ENCODE peak calls at places on chromosomes 4 and X, in four cellular contexts. One of them, this sample, is unnamed.

GRCh38 chr4:125315571-125316390 is 1.0 kb downstream of the FAT4 start:
- DNase-seq in HepG2: peak; percentile 18
- DNase-seq in GM12878: no peak
- DNase-seq in K562: no peak
- DNase-seq in this sample: peak; percentile 63

GRCh38 chrX:8653956-8654355 is 78.0 kb downstream of the ANOS1 start:
- DNase-seq in GM12878: no peak
- DNase-seq in HepG2: no peak
- DNase-seq in K562: no peak
- DNase-seq in this sample: no peak

GRCh38 chrX:134174273-134174660 is 62.7 kb upstream of the CCDC160 start:
- DNase-seq in GM12878: no peak
- DNase-seq in K562: no peak
- DNase-seq in HepG2: no peak
- DNase-seq in this sample: no peak

GRCh38 chr4:118807659-118808058 is 28.3 kb downstream of the SEC24D start:
- DNase-seq in GM12878: no peak
- DNase-seq in HepG2: no peak
- DNase-seq in K562: no peak
- DNase-seq in this sample: no peak

GRCh38 chrX:150152036-150152435 is 211.1 kb upstream of the MAMLD1 start:
- DNase-seq in GM12878: no peak
- DNase-seq in K562: no peak
- DNase-seq in HepG2: no peak
- DNase-seq in this sample: no peak

GRCh38 chr4:106978046-106978774 is 57.9 kb downstream of the DKK2 start:
- DNase-seq in K562: no peak
- DNase-seq in HepG2: no peak
- DNase-seq in GM12878: no peak
- DNase-seq in this sample: no peak

GRCh38 chr4:76738081-76738931 is 159.6 kb downstream of the SOWAHB start:
- DNase-seq in HepG2: no peak
- DNase-seq in K562: no peak
- DNase-seq in GM12878: peak; percentile 30
- DNase-seq in this sample: no peak

GRCh38 chrX:69457756-69458155 is 46.4 kb upstream of the NALF2 start:
- DNase-seq in HepG2: no peak
- DNase-seq in K562: no peak
- DNase-seq in GM12878: no peak
- DNase-seq in this sample: no peak

GRCh38 chr4:108157655-108158054 is 11.1 kb downstream of the LEF1 start:
- DNase-seq in K562: no peak
- DNase-seq in GM12878: no peak
- DNase-seq in HepG2: no peak
- DNase-seq in this sample: no peak

GRCh38 chr4:105189855-105190650 is 43.4 kb downstream of the TET2 start:
- DNase-seq in GM12878: no peak
- DNase-seq in K562: no peak
- DNase-seq in HepG2: no peak
- DNase-seq in this sample: no peak

GRCh38 chr4:74178798-74179197 is 20.9 kb downstream of the MTHFD2L start:
- DNase-seq in HepG2: no peak
- DNase-seq in GM12878: no peak
- DNase-seq in K562: no peak
- DNase-seq in this sample: no peak

GRCh38 chr4:140244328-140244727 is 90.3 kb upstream of the MAML3 start:
- DNase-seq in K562: no peak
- DNase-seq in GM12878: no peak
- DNase-seq in HepG2: no peak
- DNase-seq in this sample: no peak

GRCh38 chrX:13684361-13684760 is 4.6 kb upstream of the RAB9A start:
- DNase-seq in K562: no peak
- DNase-seq in GM12878: no peak
- DNase-seq in HepG2: no peak
- DNase-seq in this sample: no peak

GRCh38 chr4:8316911-8317351 is 47.4 kb downstream of the HTRA3 start:
- DNase-seq in K562: no peak
- DNase-seq in HepG2: no peak
- DNase-seq in GM12878: no peak
- DNase-seq in this sample: no peak

GRCh38 chrX:136768469-136769084 is 12.2 kb downstream of the ARHGEF6 start:
- DNase-seq in GM12878: no peak
- DNase-seq in K562: peak; percentile 54
- DNase-seq in HepG2: no peak
- DNase-seq in this sample: peak; percentile 58

GRCh38 chrX:20231598-20231997 is 35.1 kb downstream of the RPS6KA3 start:
- DNase-seq in K562: no peak
- DNase-seq in GM12878: no peak
- DNase-seq in HepG2: no peak
- DNase-seq in this sample: no peak

GRCh38 chr4:11710484-11710883 is 281.8 kb upstream of the HS3ST1 start:
- DNase-seq in HepG2: no peak
- DNase-seq in GM12878: no peak
- DNase-seq in K562: no peak
- DNase-seq in this sample: no peak

GRCh38 chr4:33518852-33519251 is 2725.5 kb downstream of the ARAP2 start:
- DNase-seq in HepG2: no peak
- DNase-seq in GM12878: no peak
- DNase-seq in K562: no peak
- DNase-seq in this sample: no peak

DNA sequence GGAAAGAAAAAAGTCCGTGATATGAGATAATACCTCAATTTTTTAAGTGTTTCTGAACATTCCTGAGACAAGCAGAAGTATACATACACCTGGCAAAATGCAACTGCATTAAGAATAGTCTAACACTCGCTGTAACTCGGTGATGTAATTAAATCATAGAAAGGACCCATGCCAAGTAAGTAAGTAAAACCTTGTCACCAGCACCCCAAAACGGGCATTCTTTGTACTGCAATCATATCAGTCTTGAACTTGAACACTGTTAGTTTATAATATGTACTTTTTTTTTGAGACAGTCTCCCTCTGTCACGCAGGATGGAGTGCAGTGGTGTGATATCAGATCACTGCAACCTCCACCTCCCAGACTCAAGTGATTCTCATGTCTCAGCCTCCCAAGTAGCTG is 47.4 kb downstream of the SMIM14 start:
- DNase-seq in HepG2: peak; percentile 28
- DNase-seq in K562: no peak
- DNase-seq in GM12878: no peak
- DNase-seq in this sample: no peak
- TF ChIP-seq SP1 in HepG2: no peak
- TF ChIP-seq SP1 in K562: no peak
- TF ChIP-seq SP1 in GM12878: no peak
- TF ChIP-seq SP1 in this sample: no peak

DNA sequence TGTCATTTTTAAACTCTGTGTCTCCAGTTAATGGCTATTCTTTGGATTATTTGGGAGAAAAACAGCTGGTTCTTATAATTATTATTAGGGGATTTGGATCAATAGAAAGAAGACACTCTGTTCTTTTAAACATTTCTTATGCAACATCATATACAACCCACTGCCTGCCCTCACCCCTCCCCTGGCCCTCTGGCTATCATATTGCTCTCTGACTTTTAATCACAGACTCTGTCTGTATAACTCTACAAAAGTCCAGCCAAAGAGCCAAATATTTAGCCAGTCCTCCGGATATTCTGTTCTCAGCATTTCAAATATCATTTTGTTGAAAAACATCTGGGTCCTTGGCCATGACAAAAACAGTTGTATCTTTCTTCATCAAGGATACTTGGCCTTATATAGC is 19.0 kb upstream of the PACRGL start:
- DNase-seq in K562: no peak
- DNase-seq in GM12878: no peak
- DNase-seq in HepG2: no peak
- DNase-seq in this sample: no peak
- TF ChIP-seq BHLHE40 in K562: no peak
- TF ChIP-seq BHLHE40 in GM12878: no peak
- TF ChIP-seq BHLHE40 in HepG2: no peak
- TF ChIP-seq BHLHE40 in this sample: no peak

GRCh38 chrX:46698691-46699090 is 60.2 kb downstream of the SLC9A7 start:
- DNase-seq in K562: no peak
- DNase-seq in GM12878: no peak
- DNase-seq in HepG2: no peak
- DNase-seq in this sample: no peak
- TF ChIP-seq SP1 in K562: no peak
- TF ChIP-seq SP1 in GM12878: no peak
- TF ChIP-seq SP1 in HepG2: no peak
- TF ChIP-seq SP1 in this sample: no peak

DNA sequence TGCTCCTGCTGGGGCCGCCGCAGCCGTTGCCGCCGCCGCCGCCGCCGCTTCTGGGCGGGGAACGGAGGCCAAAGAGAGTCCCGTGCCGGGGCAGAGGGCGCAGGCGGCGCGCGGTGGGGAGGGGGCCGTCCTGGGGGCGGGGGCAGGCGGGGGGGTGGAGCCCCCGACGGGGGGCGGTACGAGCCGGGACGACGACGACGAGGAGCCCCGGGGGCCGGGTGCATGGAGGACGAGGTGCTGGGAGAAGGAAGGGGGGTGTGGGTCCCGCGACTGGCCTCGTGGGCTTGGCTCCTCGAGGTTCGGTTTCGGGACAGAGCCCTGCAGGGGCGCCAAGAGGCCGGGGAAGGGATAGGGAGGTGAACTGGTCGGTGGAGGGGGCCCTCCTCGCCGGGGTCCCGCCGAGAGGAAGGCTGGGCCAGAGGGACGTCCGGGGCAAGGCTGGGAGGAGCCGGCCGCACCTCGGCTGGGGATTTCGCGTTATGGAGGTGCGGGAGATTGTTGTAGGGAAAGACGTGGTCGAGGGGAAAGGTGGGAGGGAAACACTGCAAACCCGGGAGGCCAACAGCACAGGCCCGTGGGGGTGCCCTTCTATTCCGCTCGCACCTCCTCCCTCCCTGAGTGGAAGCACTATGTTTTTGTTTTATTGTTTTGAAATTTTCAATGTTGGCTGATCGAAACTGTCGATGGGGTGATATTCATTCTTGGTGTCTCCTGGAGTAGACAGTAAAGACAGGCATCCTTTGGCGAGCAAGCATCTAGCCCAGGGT is 1.9 kb downstream of the BCORL1 start:
- DNase-seq in GM12878: no peak
- DNase-seq in K562: peak; percentile 75
- DNase-seq in HepG2: no peak
- DNase-seq in this sample: peak; percentile 53
- TF ChIP-seq BHLHE40 in GM12878: no peak
- TF ChIP-seq BHLHE40 in K562: peak; percentile 2
- TF ChIP-seq BHLHE40 in HepG2: no peak
- TF ChIP-seq BHLHE40 in this sample: no peak

DNA sequence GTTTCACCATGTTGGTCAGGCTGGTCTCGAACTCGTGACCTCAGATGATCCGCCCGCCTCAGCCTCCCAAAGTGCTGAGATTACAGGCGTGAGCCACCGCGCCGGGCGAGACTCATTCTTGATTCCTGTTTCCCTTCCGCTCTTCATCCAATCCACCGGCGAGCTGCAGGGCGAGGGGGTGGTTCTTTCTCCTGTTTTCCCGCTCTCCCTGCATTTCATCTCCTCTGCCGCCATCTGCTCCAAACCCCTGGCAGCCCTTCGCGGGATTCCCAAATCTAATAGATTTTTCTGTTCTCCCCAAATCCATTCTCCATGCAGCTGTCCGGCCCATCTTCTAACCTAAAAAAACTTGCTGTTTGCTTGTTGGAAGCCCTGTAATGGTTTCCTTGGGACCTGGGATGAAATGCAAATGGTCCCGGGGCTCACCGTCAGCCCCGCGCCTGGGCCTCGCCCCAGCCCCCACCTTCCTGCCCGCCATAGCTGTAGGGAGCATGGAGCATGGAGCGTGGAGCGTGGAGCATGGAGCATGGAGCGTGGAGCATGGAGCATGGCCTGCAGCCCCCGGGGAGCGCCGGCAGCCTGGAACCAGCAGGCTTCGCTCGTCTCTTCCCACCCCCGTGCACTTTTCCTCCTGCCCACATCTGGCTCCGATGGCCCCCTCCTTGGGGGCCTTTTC is 1.1 kb downstream of the ZFP42 start:
- DNase-seq in HepG2: no peak
- DNase-seq in GM12878: no peak
- DNase-seq in K562: no peak
- DNase-seq in this sample: no peak
- TF ChIP-seq SP1 in HepG2: no peak
- TF ChIP-seq SP1 in GM12878: no peak
- TF ChIP-seq SP1 in K562: no peak
- TF ChIP-seq SP1 in this sample: no peak

GRCh38 chrX:153339662-153340061 is 5.7 kb downstream of the ZNF275 start:
- DNase-seq in HepG2: no peak
- DNase-seq in GM12878: no peak
- DNase-seq in K562: peak; percentile 40
- DNase-seq in this sample: no peak

GRCh38 chrX:153338836-153339235 is 4.9 kb downstream of the ZNF275 start:
- DNase-seq in GM12878: no peak
- DNase-seq in K562: no peak
- DNase-seq in HepG2: no peak
- DNase-seq in this sample: no peak

GRCh38 chrX:153342762-153343558 is 9.0 kb downstream of the ZNF275 start:
- DNase-seq in HepG2: no peak
- DNase-seq in K562: no peak
- DNase-seq in GM12878: no peak
- DNase-seq in this sample: no peak

GRCh38 chrX:153336988-153337387 is 3.0 kb downstream of the ZNF275 start:
- DNase-seq in K562: no peak
- DNase-seq in GM12878: no peak
- DNase-seq in HepG2: no peak
- DNase-seq in this sample: no peak

DNA sequence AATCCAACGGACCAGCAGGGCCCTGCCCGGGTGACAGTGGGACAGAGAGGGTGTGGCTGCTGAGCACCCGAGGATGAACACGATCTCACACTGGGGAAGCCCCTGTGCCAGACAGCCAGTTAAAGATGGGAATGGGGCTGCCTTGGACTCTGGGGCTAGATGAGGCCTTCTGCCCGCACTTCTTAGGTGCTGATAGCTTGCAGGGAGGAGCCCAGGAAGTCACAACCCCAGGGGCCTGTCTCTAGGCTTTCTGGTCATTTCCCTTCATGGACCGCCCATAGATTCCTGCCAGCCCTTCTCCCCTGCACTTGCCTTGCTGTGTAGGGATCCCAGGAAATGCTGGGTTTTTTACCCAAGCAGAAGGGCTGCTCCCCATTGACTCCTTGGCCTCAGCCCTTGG is 6.2 kb downstream of the ZNF275 start:
- DNase-seq in K562: peak; percentile 28
- DNase-seq in HepG2: no peak
- DNase-seq in GM12878: no peak
- DNase-seq in this sample: peak; percentile 6
- TF ChIP-seq BHLHE40 in K562: no peak
- TF ChIP-seq BHLHE40 in HepG2: no peak
- TF ChIP-seq BHLHE40 in GM12878: no peak
- TF ChIP-seq BHLHE40 in this sample: no peak

GRCh38 chr4:165476214-165477098 is 97.6 kb downstream of the CPE start:
- DNase-seq in K562: peak; percentile 78
- DNase-seq in GM12878: no peak
- DNase-seq in HepG2: no peak
- DNase-seq in this sample: no peak

GRCh38 chr4:165470009-165470408 is 91.2 kb downstream of the CPE start:
- DNase-seq in K562: no peak
- DNase-seq in HepG2: no peak
- DNase-seq in GM12878: no peak
- DNase-seq in this sample: no peak

GRCh38 chr4:165474784-165475705 is 96.2 kb downstream of the CPE start:
- DNase-seq in HepG2: no peak
- DNase-seq in K562: no peak
- DNase-seq in GM12878: no peak
- DNase-seq in this sample: no peak

GRCh38 chr4:165475706-165476070 is 96.9 kb downstream of the CPE start:
- DNase-seq in GM12878: no peak
- DNase-seq in HepG2: no peak
- DNase-seq in K562: no peak
- DNase-seq in this sample: no peak

GRCh38 chr4:165472943-165473676 is 94.3 kb downstream of the CPE start:
- DNase-seq in HepG2: no peak
- DNase-seq in K562: no peak
- DNase-seq in GM12878: no peak
- DNase-seq in this sample: no peak
- TF ChIP-seq SP1 in HepG2: no peak
- TF ChIP-seq SP1 in K562: no peak
- TF ChIP-seq SP1 in GM12878: no peak
- TF ChIP-seq SP1 in this sample: no peak

This sample was measured in HEK293T.